ENCODE peak calls at places on chromosomes 12 and 14, in six cellular contexts. C, F, U, O, K and I are unnamed samples.

GRCh38 chr14:77615231-77616132 is 955 bp downstream of the SPTLC2 start:
- DNase-seq in C (no peak), F (no peak), U (peak), O (peak), K (peak), I (no peak)

GRCh38 chr14:69943084-69943797 is 64.0 kb downstream of the SMOC1 start:
- DNase-seq in C (no peak), F (no peak), U (no peak), O (peak), K (no peak), I (no peak)

GRCh38 chr14:71468701-71469100 is 463.5 kb upstream of the RGS6 start:
- DNase-seq in C (no peak), F (no peak), U (no peak), O (no peak), K (no peak), I (no peak)

GRCh38 chr12:27583981-27584380 is 60.0 kb downstream of the PPFIBP1 start:
- DNase-seq in C (no peak), F (no peak), U (no peak), O (no peak), K (no peak), I (no peak)

GRCh38 chr14:67358914-67359313 is 690 bp downstream of the ATP6V1D start:
- DNase-seq in C (no peak), F (no peak), U (peak), O (no peak), K (peak), I (no peak)

GRCh38 chr12:92363295-92364146 is 217.9 kb upstream of the BTG1 start:
- DNase-seq in C (peak), F (no peak), U (peak), O (peak), K (peak), I (peak)

GRCh38 chr12:75177997-75178396 is 31.6 kb downstream of the KCNC2 start:
- DNase-seq in C (no peak), F (no peak), U (no peak), O (no peak), K (peak), I (peak)

GRCh38 chr14:98785578-98785977 is 486.4 kb downstream of the BCL11B start:
- DNase-seq in C (no peak), F (no peak), U (no peak), O (no peak), K (no peak), I (no peak)

GRCh38 chr14:90759370-90760054 is 56.7 kb downstream of the TTC7B start:
- DNase-seq in C (peak), F (no peak), U (no peak), O (no peak), K (no peak), I (no peak)

GRCh38 chr12:78483767-78484315 is 380.7 kb upstream of the SYT1 start:
- DNase-seq in C (no peak), F (no peak), U (no peak), O (no peak), K (no peak), I (no peak)

GRCh38 chr14:102759416-102759815 is 17.8 kb upstream of the TRAF3 start:
- DNase-seq in C (no peak), F (no peak), U (peak), O (no peak), K (peak), I (no peak)

GRCh38 chr14:100540141-100540925 is 46.9 kb downstream of the BEGAIN start:
- DNase-seq in C (no peak), F (peak), U (peak), O (peak), K (peak), I (no peak)

GRCh38 chr14:90382491-90383125 is 14.2 kb upstream of the CALM1 start:
- DNase-seq in C (peak), F (no peak), U (peak), O (peak), K (peak), I (peak)